ENCODE peak calls at places on chromosomes 7 and 10, in six cellular contexts. B, J, Z, S, C and O are unnamed samples.

GRCh38 chr10:22495396-22495795 is 150.1 kb downstream of the SPAG6 start:
- DNase-seq in C (no peak), J (no peak), Z (no peak), B (no peak), S (no peak), O (no peak)

GRCh38 chr10:13830385-13830784 is 243.6 kb downstream of the PRPF18 start:
- DNase-seq in C (no peak), J (no peak), Z (no peak), S (no peak), B (no peak), O (peak)

GRCh38 chr7:74047804-74048380 is 19.9 kb downstream of the ELN start:
- DNase-seq in B (no peak), S (no peak), J (no peak), C (no peak), Z (no peak), O (no peak)

GRCh38 chr7:36677769-36678435 is 46.4 kb downstream of the AOAH start:
- DNase-seq in J (no peak), B (no peak), C (no peak), Z (no peak), S (no peak), O (no peak)

GRCh38 chr7:90178592-90179279 is 24.5 kb downstream of the STEAP1 start:
- DNase-seq in Z (no peak), C (no peak), J (no peak), S (no peak), B (peak), O (no peak)

GRCh38 chr7:157495177-157495553 is 158.4 kb downstream of the DNAJB6 start:
- DNase-seq in J (no peak), B (no peak), C (no peak), Z (no peak), S (no peak), O (no peak)

GRCh38 chr10:35092851-35093250 is 2.7 kb upstream of the CUL2 start:
- DNase-seq in Z (no peak), B (no peak), C (no peak), S (no peak), J (peak), O (no peak)

GRCh38 chr10:89314676-89315075 is 12.8 kb downstream of the IFIT2 start:
- DNase-seq in B (no peak), J (no peak), S (no peak), Z (no peak), C (no peak), O (no peak)

GRCh38 chr7:65438593-65438992 is 64.9 kb downstream of the ZNF92 start:
- DNase-seq in C (no peak), S (no peak), B (peak), Z (no peak), J (no peak), O (no peak)

GRCh38 chr7:90210925-90211324 is 615 bp upstream of the STEAP2 start:
- DNase-seq in B (no peak), Z (no peak), S (no peak), J (no peak), C (no peak), O (peak)

GRCh38 chr10:53315709-53316108 is 543.1 kb upstream of the MBL2 start:
- DNase-seq in S (no peak), B (no peak), J (no peak), C (no peak), Z (no peak), O (peak)

GRCh38 chr10:15640536-15641085 is 79.1 kb downstream of the ITGA8 start:
- DNase-seq in Z (no peak), B (no peak), C (no peak), S (no peak), J (no peak), O (no peak)

GRCh38 chr10:58384095-58384494 is 1.1 kb upstream of the TFAM start:
- DNase-seq in J (peak), S (no peak), B (no peak), C (no peak), Z (no peak), O (no peak)

GRCh38 chr10:103350522-103351260 is at the start of gene PCGF6:
- DNase-seq in J (peak), Z (peak), C (peak), B (peak), S (peak), O (peak)

GRCh38 chr7:40918701-40919271 is 784.0 kb downstream of the SUGCT start:
- DNase-seq in J (no peak), Z (no peak), S (no peak), B (no peak), C (no peak), O (no peak)

GRCh38 chr10:75538144-75538543 is 106.7 kb downstream of the LRMDA start:
- DNase-seq in J (no peak), B (no peak), Z (no peak), C (no peak), S (no peak), O (peak)

GRCh38 chr10:30758341-30758740 is 128.8 kb upstream of the LYZL2 start:
- DNase-seq in B (no peak), J (no peak), S (no peak), C (no peak), Z (no peak), O (no peak)

GRCh38 chr10:50604049-50604640 is 19.6 kb downstream of the SGMS1 start:
- DNase-seq in J (peak), B (no peak), C (no peak), Z (no peak), S (no peak), O (no peak)

GRCh38 chr10:102605712-102606111 is 38.6 kb upstream of the TRIM8 start:
- DNase-seq in B (no peak), J (no peak), S (no peak), Z (no peak), C (peak), O (no peak)

GRCh38 chr7:134121632-134122139 is 5.5 kb upstream of the LRGUK start:
- DNase-seq in B (no peak), J (no peak), S (no peak), C (no peak), Z (no peak), O (no peak)

GRCh38 chr10:97463363-97464132 is 17.6 kb downstream of the ZDHHC16 start:
- DNase-seq in J (peak), B (peak), S (peak), Z (peak), C (no peak), O (peak)

GRCh38 chr7:105387621-105388372 is 924 bp downstream of the SRPK2 start:
- DNase-seq in B (no peak), J (peak), C (peak), S (peak), Z (peak), O (peak)

GRCh38 chr7:35875292-35875691 is 74.4 kb downstream of the SEPTIN7 start:
- DNase-seq in Z (no peak), C (no peak), B (no peak), J (no peak), S (no peak), O (no peak)

GRCh38 chr7:862157-862556 is 14.2 kb upstream of the GET4 start:
- DNase-seq in Z (no peak), B (no peak), J (no peak), C (no peak), S (no peak), O (no peak)

GRCh38 chr7:39130740-39131538 is 153.2 kb downstream of the POU6F2 start:
- DNase-seq in S (no peak), J (no peak), B (no peak), C (no peak), Z (no peak), O (peak)

GRCh38 chr7:39132306-39132705 is 154.6 kb downstream of the POU6F2 start:
- DNase-seq in S (no peak), B (no peak), C (no peak), Z (no peak), J (no peak), O (no peak)

GRCh38 chr7:39125849-39126248 is 148.1 kb downstream of the POU6F2 start:
- DNase-seq in S (no peak), C (no peak), B (no peak), Z (no peak), J (no peak), O (no peak)

GRCh38 chr7:39130304-39130703 is 152.6 kb downstream of the POU6F2 start:
- DNase-seq in C (no peak), Z (no peak), J (no peak), B (no peak), S (no peak), O (no peak)

DNA sequence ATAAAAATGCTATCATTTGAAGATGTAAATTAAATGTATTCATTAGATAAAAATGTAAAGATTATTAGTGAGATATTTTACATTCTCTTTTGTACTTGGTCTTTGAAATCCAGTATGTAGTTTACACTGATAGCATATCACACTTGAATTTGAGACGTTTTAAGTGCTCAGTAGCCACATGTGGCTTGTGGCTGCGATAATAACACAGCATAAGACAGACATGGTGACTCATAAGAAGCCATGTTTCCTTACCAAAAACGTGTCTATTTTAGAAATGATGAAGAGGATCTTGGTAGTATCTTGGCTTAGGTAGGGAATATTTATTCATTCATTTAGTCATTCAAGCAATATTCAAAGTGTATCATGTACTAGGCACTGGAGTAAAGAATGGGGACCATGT is 149.3 kb downstream of the POU6F2 start:
- DNase-seq in C (no peak), S (no peak), B (no peak), Z (no peak), J (no peak), O (no peak)
- H3K27ac ChIP-seq in C (no peak), S (no peak), B (no peak), Z (no peak), J (no peak), O (no peak)

GRCh38 chr10:95785317-95785716 is 29.4 kb downstream of the ENTPD1 start:
- DNase-seq in C (no peak), B (no peak), S (no peak), J (no peak), Z (no peak), O (no peak)

GRCh38 chr10:95784279-95784913 is 28.4 kb downstream of the ENTPD1 start:
- DNase-seq in S (no peak), Z (no peak), J (peak), B (no peak), C (no peak), O (no peak)

GRCh38 chr10:95785942-95786669 is 30.1 kb downstream of the ENTPD1 start:
- DNase-seq in Z (no peak), J (no peak), S (no peak), B (no peak), C (no peak), O (peak)

GRCh38 chr10:95783741-95784140 is 27.8 kb downstream of the ENTPD1 start:
- DNase-seq in Z (no peak), C (no peak), B (no peak), J (peak), S (no peak), O (no peak)

DNA sequence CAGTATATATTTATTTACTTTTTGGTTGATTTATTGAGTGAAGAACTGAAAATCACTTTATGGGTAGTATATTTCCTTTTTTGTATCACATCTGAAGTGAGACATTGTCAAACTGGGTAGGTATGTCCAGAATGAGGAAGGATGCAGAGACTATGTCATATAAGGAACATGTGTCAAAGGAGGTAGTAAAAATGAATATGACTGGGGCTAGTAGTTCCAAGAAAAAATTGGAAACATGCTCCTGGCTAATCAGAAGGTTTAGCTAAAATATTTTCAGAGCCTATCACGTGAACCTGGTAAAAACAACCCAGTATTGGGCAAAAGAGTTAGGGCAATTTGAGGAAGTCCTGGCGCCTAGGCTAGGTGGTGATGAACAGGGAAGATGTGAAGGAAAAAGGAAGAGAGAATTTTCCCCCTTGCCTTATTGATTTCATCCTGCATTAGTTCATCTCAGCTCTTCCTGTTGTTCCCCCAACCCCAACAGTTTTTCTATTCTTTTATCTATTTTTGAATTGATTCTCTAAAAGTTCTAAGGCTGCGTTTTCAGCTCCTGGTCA is 26.4 kb downstream of the ENTPD1 start:
- DNase-seq in C (no peak), B (no peak), S (no peak), Z (no peak), J (peak), O (no peak)
- TF ChIP-seq POLR2AphosphoS5 in C (no peak), B (no peak), S (no peak), Z (no peak), J (no peak), O (no peak)

DNA sequence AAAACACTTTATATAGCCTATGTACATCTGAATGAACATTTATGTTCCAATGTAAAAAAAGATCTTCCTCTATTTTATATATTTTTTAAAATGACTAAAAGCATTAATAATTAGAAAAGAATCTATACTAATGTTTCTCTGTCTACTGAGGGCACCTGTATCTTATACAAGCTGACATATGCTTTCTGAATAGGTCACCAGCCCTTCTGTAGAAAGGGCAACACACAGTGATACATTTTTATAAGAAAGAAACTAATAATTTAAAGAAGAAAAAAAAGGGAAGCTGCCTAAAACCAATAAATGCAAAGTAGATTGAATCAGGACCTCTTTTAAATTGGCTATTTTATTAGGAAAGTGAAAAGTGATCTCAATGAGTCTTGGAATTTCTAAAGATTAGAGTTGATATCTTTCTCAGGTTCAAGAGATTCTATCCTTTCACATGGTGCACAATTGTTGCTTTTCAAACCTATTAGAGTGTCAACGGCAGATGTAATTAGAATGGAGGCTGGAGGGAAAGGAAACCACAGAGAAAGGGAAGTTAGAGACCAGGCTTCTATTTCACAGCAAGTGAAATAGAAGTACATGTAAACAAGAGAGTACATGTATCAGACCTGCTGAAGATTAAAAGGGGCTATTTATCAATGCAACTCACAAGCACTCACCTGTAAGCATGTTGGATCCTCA is 6.3 kb downstream of the MTPN start:
- DNase-seq in Z (no peak), J (peak), C (no peak), B (no peak), S (no peak), O (no peak)
- H3K4me3 ChIP-seq in Z (no peak), J (no peak), C (no peak), B (no peak), S (no peak), O (no peak)

GRCh38 chr7:19675816-19676215 is 33.0 kb downstream of the POLR1F start:
- DNase-seq in Z (no peak), B (no peak), S (no peak), C (no peak), J (no peak), O (no peak)

GRCh38 chr7:19681596-19681995 is 27.2 kb downstream of the POLR1F start:
- DNase-seq in C (no peak), Z (no peak), B (no peak), J (no peak), S (no peak), O (no peak)

GRCh38 chr7:19674266-19674960 is 34.4 kb downstream of the POLR1F start:
- DNase-seq in S (no peak), B (no peak), Z (no peak), C (no peak), J (no peak), O (peak)

GRCh38 chr7:19677201-19677600 is 31.6 kb downstream of the POLR1F start:
- DNase-seq in Z (no peak), S (no peak), C (no peak), J (no peak), B (no peak), O (no peak)
- H3K27ac ChIP-seq in Z (no peak), S (no peak), C (no peak), J (peak), B (no peak), O (no peak)